ENCODE peak calls at places on chromosomes 2 and 18, in four cellular contexts. X is tibial artery, V is GM23248, I is body of pancreas. D is an unnamed sample. For H3K4me1, the result is how much of the 10 kb centered on the place peaks cover.

GRCh38 chr18:12652861-12653401 is 5.0 kb downstream of the SPIRE1 start:
- DNase-seq in X (no peak), V (peak), I (no peak), D (no peak)

GRCh38 chr2:108492364-108492763 is 41.9 kb upstream of the LIMS1 start:
- DNase-seq in X (no peak), V (peak), I (no peak), D (no peak)

GRCh38 chr18:11987527-11987926 is 6.2 kb downstream of the IMPA2 start:
- DNase-seq in X (peak), V (peak), I (no peak), D (no peak)

GRCh38 chr18:2186967-2187366 is 384.3 kb downstream of the METTL4 start:
- DNase-seq in X (no peak), V (no peak), I (no peak), D (no peak)

GRCh38 chr2:224520064-224520463 is 65.1 kb downstream of the CUL3 start:
- DNase-seq in X (no peak), V (peak), I (no peak), D (no peak)

GRCh38 chr2:59786684-59787083 is 766.8 kb downstream of the BCL11A start:
- DNase-seq in X (no peak), V (no peak), I (no peak), D (no peak)

GRCh38 chr2:134206573-134206972 is 47.3 kb upstream of the MGAT5 start:
- DNase-seq in X (peak), V (peak), I (peak), D (peak)

GRCh38 chr2:54967269-54967668 is 83.0 kb downstream of the RTN4 start:
- DNase-seq in X (no peak), V (no peak), I (no peak), D (no peak)

GRCh38 chr2:167842047-167842446 is 405.3 kb downstream of the STK39 start:
- DNase-seq in X (no peak), V (no peak), I (no peak), D (no peak)

GRCh38 chr18:22226801-22227200 is 57.4 kb downstream of the GATA6 start:
- DNase-seq in X (no peak), V (no peak), I (no peak), D (no peak)

GRCh38 chr2:118982039-118982438 is 40.0 kb downstream of the MARCO start:
- DNase-seq in X (peak), V (no peak), I (no peak), D (no peak)

GRCh38 chr2:109497447-109497846 is 116.3 kb downstream of the SEPTIN10 start:
- DNase-seq in X (no peak), V (peak), I (no peak), D (no peak)

GRCh38 chr2:70833246-70833645 is 2.4 kb downstream of the CD207 start:
- DNase-seq in X (no peak), V (no peak), I (no peak), D (no peak)

GRCh38 chr18:63421514-63421913 is 762 bp downstream of the VPS4B start:
- DNase-seq in X (no peak), V (peak), I (no peak), D (no peak)

GRCh38 chr2:43224131-43224570 is 2.3 kb downstream of the ZFP36L2 start:
- DNase-seq in X (peak), V (peak), I (peak), D (peak)

GRCh38 chr18:78713064-78713463 is 266.6 kb upstream of the SALL3 start:
- DNase-seq in X (peak), V (no peak), I (no peak), D (no peak)

GRCh38 chr2:174617120-174617519 is 19.5 kb upstream of the WIPF1 start:
- DNase-seq in X (peak), V (peak), I (no peak), D (no peak)

GRCh38 chr2:174614261-174614660 is 16.7 kb upstream of the WIPF1 start:
- DNase-seq in X (no peak), V (peak), I (no peak), D (no peak)

GRCh38 chr2:174618179-174618578 is 20.6 kb upstream of the WIPF1 start:
- DNase-seq in X (no peak), V (no peak), I (no peak), D (no peak)

GRCh38 chr2:174615951-174616436 is 18.4 kb upstream of the WIPF1 start:
- DNase-seq in X (no peak), V (peak), I (no peak), D (no peak)

DNA sequence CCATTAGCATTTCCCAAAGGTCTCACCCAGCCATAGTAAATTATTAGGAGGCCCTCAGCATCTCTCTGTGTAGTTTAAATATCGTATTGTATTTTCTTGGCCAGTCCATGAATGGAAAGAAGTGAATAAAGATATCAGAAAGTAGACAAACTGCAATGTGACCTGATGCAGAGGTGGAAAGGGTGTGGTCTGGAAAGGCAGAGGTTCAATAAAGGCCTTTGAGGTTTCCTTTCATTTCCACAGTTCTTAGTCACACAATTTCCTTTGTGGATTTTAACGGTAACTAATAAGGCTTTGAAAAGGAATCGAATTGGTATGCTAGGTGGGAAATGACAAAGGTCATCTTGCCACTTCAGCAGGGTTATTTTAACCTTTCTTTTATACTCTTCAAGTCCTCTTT is 20.1 kb upstream of the WIPF1 start:
- DNase-seq in X (no peak), V (no peak), I (no peak), D (no peak)
- H3K4me3 ChIP-seq in X (no peak), V (no peak), I (no peak), D (no peak)

GRCh38 chr2:102662861-102663260 is 43.5 kb downstream of the SLC9A2 start:
- DNase-seq in X (no peak), V (no peak), I (no peak), D (no peak)
- H3K4me1 ChIP-seq in X (under half), V (under half), I (under half), D (under half)

DNA sequence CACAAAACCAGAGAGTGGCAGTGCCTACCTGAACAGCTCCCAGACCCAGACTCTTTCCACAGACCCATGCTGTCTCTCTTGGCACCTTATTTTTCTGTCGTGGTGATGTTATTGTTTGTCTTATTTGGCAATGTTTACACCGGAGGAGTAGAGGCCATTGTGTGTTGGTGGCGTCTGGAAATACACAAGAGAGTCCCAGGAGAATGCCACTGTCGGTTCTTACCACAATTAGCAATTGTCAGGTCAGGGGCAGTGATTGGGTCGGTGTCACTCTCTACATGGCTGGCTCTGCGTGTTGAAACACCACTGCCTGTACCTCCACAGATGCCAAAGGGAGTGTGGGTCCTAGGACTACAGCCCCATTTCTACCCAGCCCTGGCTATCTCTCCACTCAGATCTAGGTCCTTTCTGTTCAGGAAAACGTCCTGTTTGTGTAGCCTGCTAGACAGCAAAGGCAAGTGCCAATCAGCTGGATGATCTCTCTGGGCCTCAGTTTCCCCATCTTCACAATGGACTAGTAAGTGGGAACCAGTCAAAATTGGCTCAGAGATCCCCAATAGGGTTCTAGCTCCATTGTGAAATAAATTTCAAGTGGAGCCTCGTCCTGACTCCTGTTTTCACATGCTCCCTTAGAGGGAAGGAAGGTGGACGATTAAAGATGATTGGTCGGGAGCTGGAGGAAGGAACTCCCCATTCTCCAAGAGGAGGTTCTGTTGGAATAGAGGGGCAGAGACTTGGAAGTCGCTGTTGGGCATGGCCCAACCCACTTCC is 17.0 kb downstream of the EPAS1 start:
- DNase-seq in X (no peak), V (no peak), I (no peak), D (no peak)
- H3K4me3 ChIP-seq in X (no peak), V (peak), I (no peak), D (no peak)

GRCh38 chr18:31946305-31947046 is 3.5 kb upstream of the TRAPPC8 start:
- DNase-seq in X (no peak), V (no peak), I (no peak), D (no peak)

GRCh38 chr18:31943895-31944816 is 1.2 kb upstream of the TRAPPC8 start:
- DNase-seq in X (no peak), V (no peak), I (no peak), D (no peak)

GRCh38 chr18:31941010-31941809 is 1.7 kb downstream of the TRAPPC8 start:
- DNase-seq in X (no peak), V (peak), I (no peak), D (no peak)

GRCh38 chr18:31942999-31943894 is at the start of gene TRAPPC8:
- DNase-seq in X (peak), V (peak), I (peak), D (peak)

DNA sequence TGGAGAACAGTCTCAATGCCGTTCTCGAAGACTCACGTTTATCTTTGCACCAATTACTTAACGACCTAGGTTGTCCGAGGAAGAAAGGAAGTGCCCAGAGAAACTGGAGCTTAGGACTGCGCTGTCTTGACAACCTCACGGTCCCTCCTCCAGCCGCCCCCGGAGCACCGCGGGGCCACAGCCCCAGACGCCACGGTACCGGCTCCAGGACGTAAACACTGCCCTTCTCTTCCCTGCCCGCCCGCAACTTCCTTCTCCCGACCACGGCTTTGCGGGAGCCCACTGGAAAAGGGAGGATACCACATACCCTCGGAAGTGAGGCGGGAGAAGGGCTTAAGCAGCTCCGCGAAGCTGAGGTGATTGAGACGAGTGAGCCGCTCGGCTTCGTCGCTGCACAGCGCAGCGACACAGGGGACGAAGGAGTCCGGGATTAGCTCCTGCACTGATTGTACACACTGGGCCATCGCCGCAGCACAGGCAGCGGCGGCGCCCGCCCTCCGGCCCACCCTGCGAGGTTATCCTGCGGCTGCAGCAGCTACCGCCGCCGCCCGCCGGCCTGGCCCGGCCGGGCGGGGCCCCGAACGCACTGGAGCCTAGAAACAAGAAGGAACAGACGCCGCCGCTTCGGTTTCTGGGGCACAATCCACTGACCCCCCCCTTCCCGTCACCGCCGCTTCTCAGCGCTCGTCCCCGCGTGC is 478 bp downstream of the TRAPPC8 start:
- DNase-seq in X (no peak), V (peak), I (peak), D (peak)
- H3K4me1 ChIP-seq in X (under half), V (under half), I (under half), D (under half)

DNA sequence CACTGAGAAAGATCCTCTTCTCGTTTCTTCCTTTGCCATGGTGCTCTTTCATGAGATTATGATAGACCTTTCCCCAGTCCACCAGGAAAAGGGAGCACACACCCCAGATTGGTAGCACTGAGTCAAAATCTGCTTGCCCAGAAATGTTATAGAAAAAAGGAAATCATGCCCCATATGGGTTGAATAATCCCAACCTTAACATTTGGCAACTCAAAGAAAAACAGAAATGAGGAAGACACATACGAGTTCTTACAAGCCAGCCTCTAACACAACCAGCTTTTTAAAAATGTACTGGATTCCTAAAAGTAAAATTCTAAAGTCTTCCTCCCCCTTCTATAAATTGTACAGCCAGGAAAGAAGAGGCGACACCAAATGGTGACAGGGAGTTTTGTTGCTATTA is 103.0 kb downstream of the ANKRD44 start:
- DNase-seq in X (no peak), V (no peak), I (no peak), D (no peak)
- H3K4me3 ChIP-seq in X (no peak), V (no peak), I (no peak), D (no peak)

DNA sequence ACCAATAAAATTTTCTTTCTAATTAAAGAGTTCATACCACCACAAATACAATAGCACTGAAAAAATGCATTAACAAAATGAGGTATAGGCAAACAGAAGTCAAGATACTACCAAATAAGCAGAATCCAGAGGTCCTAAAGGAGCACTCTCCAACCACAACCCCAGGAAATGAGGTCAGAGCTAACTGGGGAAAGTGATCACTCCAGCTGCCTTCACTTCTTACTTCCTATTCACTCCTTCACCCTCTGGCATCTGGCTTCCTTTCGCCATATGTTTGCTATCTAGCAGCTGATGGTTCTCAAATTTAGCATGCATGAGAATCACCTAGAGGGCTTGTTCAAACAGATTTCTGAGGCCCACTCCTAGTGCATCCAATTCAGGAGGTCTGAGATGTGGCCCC is 212.6 kb upstream of the ACVR2A start:
- DNase-seq in X (no peak), V (no peak), I (peak), D (no peak)
- H3K4me1 ChIP-seq in X (under half), V (under half), I (under half), D (under half)

DNA sequence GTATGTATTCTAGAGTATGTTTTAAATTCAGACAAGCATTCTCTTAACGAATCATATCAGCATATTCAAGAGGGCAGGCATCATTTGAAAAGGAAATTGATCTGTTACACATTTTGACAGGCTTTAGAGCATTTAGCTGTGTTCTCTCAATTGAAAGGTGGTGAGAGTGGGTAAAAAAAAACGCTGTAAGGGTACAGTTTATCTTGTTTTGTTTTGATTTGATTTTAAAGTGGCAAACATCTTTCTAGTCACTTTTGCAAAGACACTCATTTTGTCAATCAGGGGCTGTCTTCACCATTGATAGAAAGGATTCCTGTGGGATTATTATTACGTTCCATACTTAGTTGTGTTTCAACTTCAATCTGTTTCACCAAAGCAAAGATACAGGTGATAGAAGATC is 2.2 kb downstream of the CDH19 start:
- DNase-seq in X (no peak), V (no peak), I (no peak), D (no peak)
- H3K4me3 ChIP-seq in X (no peak), V (no peak), I (no peak), D (no peak)

GRCh38 chr2:6881516-6881915 is 3.9 kb downstream of the RSAD2 start:
- DNase-seq in X (no peak), V (no peak), I (no peak), D (no peak)
- H3K4me1 ChIP-seq in X (under half), V (under half), I (under half), D (under half)

D was measured in BE2C.